ENCODE peak calls at places on chromosomes 6 and 20, in ten cellular contexts. One of them, this sample, is unnamed.

GRCh38 chr20:31698803-31699718 is 23.6 kb downstream of the BCL2L1 start:
- DNase-seq in lung: peak; percentile 79
- DNase-seq in PC-9: peak; percentile 91
- DNase-seq in effector CD8-positive, alpha-beta T cell: no peak
- DNase-seq in activated CD4-positive, alpha-beta memory T cell treated with anti-CD3 and anti-CD28 coated beads, Interleukin-2, amount 10 ng/mL, durations not matched to agents 7 days and 5 days: peak; percentile 49
- DNase-seq in activated CD4-positive, alpha-beta T cell treated with anti-CD3 and anti-CD28 coated beads for 48 hours: no peak
- DNase-seq in lower leg skin: peak; percentile 90
- DNase-seq in amniotic epithelial cell: peak; percentile 97
- DNase-seq in T1000: no peak
- DNase-seq in A549: peak; percentile 87
- DNase-seq in this sample: no peak

GRCh38 chr20:52405417-52405816 is 213.8 kb upstream of the ZFP64 start:
- DNase-seq in lung: no peak
- DNase-seq in PC-9: peak; percentile 38
- DNase-seq in effector CD8-positive, alpha-beta T cell: no peak
- DNase-seq in activated CD4-positive, alpha-beta memory T cell treated with anti-CD3 and anti-CD28 coated beads, Interleukin-2, amount 10 ng/mL, durations not matched to agents 7 days and 5 days: no peak
- DNase-seq in activated CD4-positive, alpha-beta T cell treated with anti-CD3 and anti-CD28 coated beads for 48 hours: no peak
- DNase-seq in lower leg skin: no peak
- DNase-seq in amniotic epithelial cell: peak; percentile 16
- DNase-seq in T1000: no peak
- DNase-seq in A549: no peak
- DNase-seq in this sample: no peak

GRCh38 chr6:21188505-21189223 is 404.9 kb upstream of the SOX4 start:
- DNase-seq in lung: no peak
- DNase-seq in PC-9: no peak
- DNase-seq in effector CD8-positive, alpha-beta T cell: no peak
- DNase-seq in activated CD4-positive, alpha-beta memory T cell treated with anti-CD3 and anti-CD28 coated beads, Interleukin-2, amount 10 ng/mL, durations not matched to agents 7 days and 5 days: no peak
- DNase-seq in activated CD4-positive, alpha-beta T cell treated with anti-CD3 and anti-CD28 coated beads for 48 hours: no peak
- DNase-seq in lower leg skin: no peak
- DNase-seq in amniotic epithelial cell: no peak
- DNase-seq in T1000: no peak
- DNase-seq in A549: no peak
- DNase-seq in this sample: peak; percentile 41

GRCh38 chr6:43575772-43576551 is at the start of the genes POLH and XPO5:
- DNase-seq in lung: peak; percentile 90
- DNase-seq in PC-9: peak; percentile 82
- DNase-seq in effector CD8-positive, alpha-beta T cell: peak; percentile 85
- DNase-seq in activated CD4-positive, alpha-beta memory T cell treated with anti-CD3 and anti-CD28 coated beads, Interleukin-2, amount 10 ng/mL, durations not matched to agents 7 days and 5 days: peak; percentile 93
- DNase-seq in activated CD4-positive, alpha-beta T cell treated with anti-CD3 and anti-CD28 coated beads for 48 hours: peak; percentile 93
- DNase-seq in lower leg skin: peak; percentile 97
- DNase-seq in amniotic epithelial cell: peak; percentile 82
- DNase-seq in T1000: peak; percentile 88
- DNase-seq in A549: peak; percentile 91
- DNase-seq in this sample: peak; percentile 41

GRCh38 chr6:47047479-47048411 is 5.6 kb upstream of the ADGRF1 start:
- DNase-seq in lung: peak; percentile 61
- DNase-seq in PC-9: peak; percentile 99
- DNase-seq in effector CD8-positive, alpha-beta T cell: no peak
- DNase-seq in activated CD4-positive, alpha-beta memory T cell treated with anti-CD3 and anti-CD28 coated beads, Interleukin-2, amount 10 ng/mL, durations not matched to agents 7 days and 5 days: peak; percentile 31
- DNase-seq in activated CD4-positive, alpha-beta T cell treated with anti-CD3 and anti-CD28 coated beads for 48 hours: peak; percentile 44
- DNase-seq in lower leg skin: no peak
- DNase-seq in amniotic epithelial cell: peak; percentile 72
- DNase-seq in T1000: peak; percentile 45
- DNase-seq in A549: peak; percentile 83
- DNase-seq in this sample: no peak

GRCh38 chr6:91476000-91476399 is 889.1 kb upstream of the MAP3K7 start:
- DNase-seq in lung: peak; percentile 37
- DNase-seq in PC-9: peak; percentile 39
- DNase-seq in effector CD8-positive, alpha-beta T cell: no peak
- DNase-seq in activated CD4-positive, alpha-beta memory T cell treated with anti-CD3 and anti-CD28 coated beads, Interleukin-2, amount 10 ng/mL, durations not matched to agents 7 days and 5 days: no peak
- DNase-seq in activated CD4-positive, alpha-beta T cell treated with anti-CD3 and anti-CD28 coated beads for 48 hours: no peak
- DNase-seq in lower leg skin: no peak
- DNase-seq in amniotic epithelial cell: peak; percentile 26
- DNase-seq in T1000: no peak
- DNase-seq in A549: peak; percentile 35
- DNase-seq in this sample: no peak

GRCh38 chr6:10465633-10466499 is 51.0 kb upstream of the TFAP2A start:
- DNase-seq in lung: no peak
- DNase-seq in PC-9: no peak
- DNase-seq in effector CD8-positive, alpha-beta T cell: no peak
- DNase-seq in activated CD4-positive, alpha-beta memory T cell treated with anti-CD3 and anti-CD28 coated beads, Interleukin-2, amount 10 ng/mL, durations not matched to agents 7 days and 5 days: peak; percentile 21
- DNase-seq in activated CD4-positive, alpha-beta T cell treated with anti-CD3 and anti-CD28 coated beads for 48 hours: peak; percentile 48
- DNase-seq in lower leg skin: no peak
- DNase-seq in amniotic epithelial cell: peak; percentile 64
- DNase-seq in T1000: no peak
- DNase-seq in A549: peak; percentile 72
- DNase-seq in this sample: no peak

GRCh38 chr6:74609857-74610256 is 596.0 kb downstream of the COL12A1 start:
- DNase-seq in lung: no peak
- DNase-seq in PC-9: no peak
- DNase-seq in effector CD8-positive, alpha-beta T cell: no peak
- DNase-seq in activated CD4-positive, alpha-beta memory T cell treated with anti-CD3 and anti-CD28 coated beads, Interleukin-2, amount 10 ng/mL, durations not matched to agents 7 days and 5 days: no peak
- DNase-seq in activated CD4-positive, alpha-beta T cell treated with anti-CD3 and anti-CD28 coated beads for 48 hours: no peak
- DNase-seq in lower leg skin: no peak
- DNase-seq in amniotic epithelial cell: no peak
- DNase-seq in T1000: no peak
- DNase-seq in A549: no peak
- DNase-seq in this sample: no peak

GRCh38 chr20:24795444-24795843 is 153.6 kb upstream of the CST7 start:
- DNase-seq in lung: no peak
- DNase-seq in PC-9: no peak
- DNase-seq in effector CD8-positive, alpha-beta T cell: no peak
- DNase-seq in activated CD4-positive, alpha-beta memory T cell treated with anti-CD3 and anti-CD28 coated beads, Interleukin-2, amount 10 ng/mL, durations not matched to agents 7 days and 5 days: no peak
- DNase-seq in activated CD4-positive, alpha-beta T cell treated with anti-CD3 and anti-CD28 coated beads for 48 hours: no peak
- DNase-seq in lower leg skin: no peak
- DNase-seq in amniotic epithelial cell: no peak
- DNase-seq in T1000: no peak
- DNase-seq in A549: no peak
- DNase-seq in this sample: no peak

GRCh38 chr6:150115769-150116168 is 27.1 kb upstream of the PPP1R14C start:
- DNase-seq in lung: no peak
- DNase-seq in PC-9: no peak
- DNase-seq in effector CD8-positive, alpha-beta T cell: no peak
- DNase-seq in activated CD4-positive, alpha-beta memory T cell treated with anti-CD3 and anti-CD28 coated beads, Interleukin-2, amount 10 ng/mL, durations not matched to agents 7 days and 5 days: no peak
- DNase-seq in activated CD4-positive, alpha-beta T cell treated with anti-CD3 and anti-CD28 coated beads for 48 hours: no peak
- DNase-seq in lower leg skin: peak; percentile 74
- DNase-seq in amniotic epithelial cell: no peak
- DNase-seq in T1000: no peak
- DNase-seq in A549: no peak
- DNase-seq in this sample: no peak

GRCh38 chr20:50012282-50013263 is 29.8 kb downstream of the SNAI1 start:
- DNase-seq in lung: no peak
- DNase-seq in PC-9: no peak
- DNase-seq in effector CD8-positive, alpha-beta T cell: no peak
- DNase-seq in activated CD4-positive, alpha-beta memory T cell treated with anti-CD3 and anti-CD28 coated beads, Interleukin-2, amount 10 ng/mL, durations not matched to agents 7 days and 5 days: no peak
- DNase-seq in activated CD4-positive, alpha-beta T cell treated with anti-CD3 and anti-CD28 coated beads for 48 hours: no peak
- DNase-seq in lower leg skin: no peak
- DNase-seq in amniotic epithelial cell: no peak
- DNase-seq in T1000: no peak
- DNase-seq in A549: no peak
- DNase-seq in this sample: no peak

GRCh38 chr6:151012321-151013294 is 147.1 kb downstream of the MTHFD1L start:
- DNase-seq in lung: no peak
- DNase-seq in PC-9: no peak
- DNase-seq in effector CD8-positive, alpha-beta T cell: no peak
- DNase-seq in activated CD4-positive, alpha-beta memory T cell treated with anti-CD3 and anti-CD28 coated beads, Interleukin-2, amount 10 ng/mL, durations not matched to agents 7 days and 5 days: no peak
- DNase-seq in activated CD4-positive, alpha-beta T cell treated with anti-CD3 and anti-CD28 coated beads for 48 hours: no peak
- DNase-seq in lower leg skin: peak; percentile 42
- DNase-seq in amniotic epithelial cell: no peak
- DNase-seq in T1000: no peak
- DNase-seq in A549: no peak
- DNase-seq in this sample: no peak

GRCh38 chr6:37566209-37566859 is 66.6 kb upstream of the CCDC167 start:
- DNase-seq in lung: peak; percentile 34
- DNase-seq in PC-9: no peak
- DNase-seq in effector CD8-positive, alpha-beta T cell: peak; percentile 63
- DNase-seq in activated CD4-positive, alpha-beta memory T cell treated with anti-CD3 and anti-CD28 coated beads, Interleukin-2, amount 10 ng/mL, durations not matched to agents 7 days and 5 days: peak; percentile 71
- DNase-seq in activated CD4-positive, alpha-beta T cell treated with anti-CD3 and anti-CD28 coated beads for 48 hours: peak; percentile 82
- DNase-seq in lower leg skin: peak; percentile 87
- DNase-seq in amniotic epithelial cell: no peak
- DNase-seq in T1000: no peak
- DNase-seq in A549: no peak
- DNase-seq in this sample: no peak

GRCh38 chr6:53811082-53811481 is 16.3 kb downstream of the LRRC1 start:
- DNase-seq in lung: peak; percentile 74
- DNase-seq in PC-9: peak; percentile 90
- DNase-seq in effector CD8-positive, alpha-beta T cell: no peak
- DNase-seq in activated CD4-positive, alpha-beta memory T cell treated with anti-CD3 and anti-CD28 coated beads, Interleukin-2, amount 10 ng/mL, durations not matched to agents 7 days and 5 days: no peak
- DNase-seq in activated CD4-positive, alpha-beta T cell treated with anti-CD3 and anti-CD28 coated beads for 48 hours: no peak
- DNase-seq in lower leg skin: no peak
- DNase-seq in amniotic epithelial cell: peak; percentile 48
- DNase-seq in T1000: no peak
- DNase-seq in A549: no peak
- DNase-seq in this sample: no peak

GRCh38 chr20:33092361-33092760 is 12.9 kb downstream of the BPIFB4 start:
- DNase-seq in lung: no peak
- DNase-seq in PC-9: no peak
- DNase-seq in effector CD8-positive, alpha-beta T cell: no peak
- DNase-seq in activated CD4-positive, alpha-beta memory T cell treated with anti-CD3 and anti-CD28 coated beads, Interleukin-2, amount 10 ng/mL, durations not matched to agents 7 days and 5 days: no peak
- DNase-seq in activated CD4-positive, alpha-beta T cell treated with anti-CD3 and anti-CD28 coated beads for 48 hours: no peak
- DNase-seq in lower leg skin: no peak
- DNase-seq in amniotic epithelial cell: no peak
- DNase-seq in T1000: no peak
- DNase-seq in A549: peak; percentile 16
- DNase-seq in this sample: no peak

GRCh38 chr6:38720295-38720694 is 5.2 kb downstream of the DNAH8 start:
- DNase-seq in lung: no peak
- DNase-seq in PC-9: no peak
- DNase-seq in effector CD8-positive, alpha-beta T cell: no peak
- DNase-seq in activated CD4-positive, alpha-beta memory T cell treated with anti-CD3 and anti-CD28 coated beads, Interleukin-2, amount 10 ng/mL, durations not matched to agents 7 days and 5 days: no peak
- DNase-seq in activated CD4-positive, alpha-beta T cell treated with anti-CD3 and anti-CD28 coated beads for 48 hours: no peak
- DNase-seq in lower leg skin: no peak
- DNase-seq in amniotic epithelial cell: peak; percentile 38
- DNase-seq in T1000: no peak
- DNase-seq in A549: peak; percentile 10
- DNase-seq in this sample: no peak

GRCh38 chr6:83333500-83333899 is 97.4 kb downstream of the ME1 start:
- DNase-seq in lung: no peak
- DNase-seq in PC-9: no peak
- DNase-seq in effector CD8-positive, alpha-beta T cell: no peak
- DNase-seq in activated CD4-positive, alpha-beta memory T cell treated with anti-CD3 and anti-CD28 coated beads, Interleukin-2, amount 10 ng/mL, durations not matched to agents 7 days and 5 days: no peak
- DNase-seq in activated CD4-positive, alpha-beta T cell treated with anti-CD3 and anti-CD28 coated beads for 48 hours: no peak
- DNase-seq in lower leg skin: no peak
- DNase-seq in amniotic epithelial cell: no peak
- DNase-seq in T1000: no peak
- DNase-seq in A549: no peak
- DNase-seq in this sample: no peak

GRCh38 chr6:87730310-87730709 is 28.3 kb upstream of the AKIRIN2 start:
- DNase-seq in lung: no peak
- DNase-seq in PC-9: no peak
- DNase-seq in effector CD8-positive, alpha-beta T cell: no peak
- DNase-seq in activated CD4-positive, alpha-beta memory T cell treated with anti-CD3 and anti-CD28 coated beads, Interleukin-2, amount 10 ng/mL, durations not matched to agents 7 days and 5 days: no peak
- DNase-seq in activated CD4-positive, alpha-beta T cell treated with anti-CD3 and anti-CD28 coated beads for 48 hours: peak; percentile 22
- DNase-seq in lower leg skin: no peak
- DNase-seq in amniotic epithelial cell: peak; percentile 46
- DNase-seq in T1000: peak; percentile 10
- DNase-seq in A549: peak; percentile 42
- DNase-seq in this sample: peak; percentile 48

GRCh38 chr6:109393882-109394281 is 11.6 kb upstream of the CD164 start:
- DNase-seq in lung: no peak
- DNase-seq in PC-9: peak; percentile 51
- DNase-seq in effector CD8-positive, alpha-beta T cell: no peak
- DNase-seq in activated CD4-positive, alpha-beta memory T cell treated with anti-CD3 and anti-CD28 coated beads, Interleukin-2, amount 10 ng/mL, durations not matched to agents 7 days and 5 days: no peak
- DNase-seq in activated CD4-positive, alpha-beta T cell treated with anti-CD3 and anti-CD28 coated beads for 48 hours: no peak
- DNase-seq in lower leg skin: no peak
- DNase-seq in amniotic epithelial cell: peak; percentile 86
- DNase-seq in T1000: no peak
- DNase-seq in A549: no peak
- DNase-seq in this sample: no peak

GRCh38 chr6:52233975-52234823 is 10.1 kb downstream of the IL17F start:
- DNase-seq in lung: no peak
- DNase-seq in PC-9: peak; percentile 42
- DNase-seq in effector CD8-positive, alpha-beta T cell: no peak
- DNase-seq in activated CD4-positive, alpha-beta memory T cell treated with anti-CD3 and anti-CD28 coated beads, Interleukin-2, amount 10 ng/mL, durations not matched to agents 7 days and 5 days: peak; percentile 42
- DNase-seq in activated CD4-positive, alpha-beta T cell treated with anti-CD3 and anti-CD28 coated beads for 48 hours: peak; percentile 66
- DNase-seq in lower leg skin: no peak
- DNase-seq in amniotic epithelial cell: peak; percentile 47
- DNase-seq in T1000: peak; percentile 50
- DNase-seq in A549: peak; percentile 59
- DNase-seq in this sample: peak; percentile 13

GRCh38 chr6:63882208-63882607 is 246.6 kb downstream of the PHF3 start:
- DNase-seq in lung: no peak
- DNase-seq in PC-9: no peak
- DNase-seq in effector CD8-positive, alpha-beta T cell: no peak
- DNase-seq in activated CD4-positive, alpha-beta memory T cell treated with anti-CD3 and anti-CD28 coated beads, Interleukin-2, amount 10 ng/mL, durations not matched to agents 7 days and 5 days: no peak
- DNase-seq in activated CD4-positive, alpha-beta T cell treated with anti-CD3 and anti-CD28 coated beads for 48 hours: no peak
- DNase-seq in lower leg skin: no peak
- DNase-seq in amniotic epithelial cell: no peak
- DNase-seq in T1000: no peak
- DNase-seq in A549: no peak
- DNase-seq in this sample: no peak

This sample was measured in keratinocyte.